ENCODE peak calls at places on chromosome 11, in five cellular contexts. One of them, this sample, is unnamed.

GRCh38 chr11:9231848-9232177 is 33.3 kb downstream of the DENND5A start:
- DNase-seq in NCI-H1417: no peak
- DNase-seq in endothelial cell of umbilical vein: peak; percentile 86
- DNase-seq in EL: peak; percentile 20
- DNase-seq in DMS153: no peak
- DNase-seq in this sample: no peak

GRCh38 chr11:124938206-124938765 is 2.4 kb upstream of the HEPACAM start:
- DNase-seq in NCI-H1417: no peak
- DNase-seq in DMS153: no peak
- DNase-seq in EL: peak; percentile 29
- DNase-seq in endothelial cell of umbilical vein: no peak
- DNase-seq in this sample: no peak

GRCh38 chr11:117908959-117909610 is 20.1 kb downstream of the TMPRSS13 start:
- DNase-seq in EL: no peak
- DNase-seq in NCI-H1417: no peak
- DNase-seq in DMS153: no peak
- DNase-seq in endothelial cell of umbilical vein: no peak
- DNase-seq in this sample: no peak

GRCh38 chr11:79393362-79394043 is 47.3 kb downstream of the TENM4 start:
- DNase-seq in EL: peak; percentile 31
- DNase-seq in endothelial cell of umbilical vein: no peak
- DNase-seq in DMS153: no peak
- DNase-seq in NCI-H1417: peak; percentile 81
- DNase-seq in this sample: peak; percentile 56

GRCh38 chr11:66649903-66650302 is 11.4 kb downstream of the RBM4 start:
- DNase-seq in endothelial cell of umbilical vein: no peak
- DNase-seq in NCI-H1417: no peak
- DNase-seq in EL: no peak
- DNase-seq in DMS153: no peak
- DNase-seq in this sample: no peak

GRCh38 chr11:34002420-34002819 is 49.1 kb upstream of the CAPRIN1 start:
- DNase-seq in EL: no peak
- DNase-seq in endothelial cell of umbilical vein: no peak
- DNase-seq in DMS153: peak; percentile 23
- DNase-seq in NCI-H1417: peak; percentile 34
- DNase-seq in this sample: no peak

GRCh38 chr11:32152821-32153220 is 61.9 kb downstream of the RCN1 start:
- DNase-seq in NCI-H1417: no peak
- DNase-seq in endothelial cell of umbilical vein: no peak
- DNase-seq in DMS153: no peak
- DNase-seq in EL: no peak
- DNase-seq in this sample: no peak

GRCh38 chr11:10584071-10584501 is 15.6 kb upstream of the LYVE1 start:
- DNase-seq in DMS153: no peak
- DNase-seq in endothelial cell of umbilical vein: peak; percentile 95
- DNase-seq in NCI-H1417: no peak
- DNase-seq in EL: no peak
- DNase-seq in this sample: no peak

GRCh38 chr11:48083427-48083826 is 103.1 kb downstream of the PTPRJ start:
- DNase-seq in EL: peak; percentile 23
- DNase-seq in DMS153: no peak
- DNase-seq in endothelial cell of umbilical vein: no peak
- DNase-seq in NCI-H1417: no peak
- DNase-seq in this sample: no peak

GRCh38 chr11:13939952-13940610 is 22.4 kb upstream of the SPON1 start:
- DNase-seq in NCI-H1417: no peak
- DNase-seq in DMS153: no peak
- DNase-seq in endothelial cell of umbilical vein: no peak
- DNase-seq in EL: peak; percentile 87
- DNase-seq in this sample: peak; percentile 47

This sample was measured in MCF 10A.